ENCODE peak calls at places on chromosomes 7 and 10, in ten cellular contexts. L is stimulated activated naive CD4-positive, alpha-beta T cell; F is dermis microvascular lymphatic vessel endothelial cell; J is GM04504; G is NCI-H1092 treated with DMSO at 0.1 percent for 48 hours; R is activated CD4-positive, alpha-beta T cell treated with anti-CD3 and anti-CD28 coated beads, Interleukin-2, amount 50 U/mL, for 1 hour; W is LoVo; D is midbrain; H is HT1080; B is H9. Q is an unnamed sample.

GRCh38 chr7:47488205-47488968 is 93.5 kb downstream of the TNS3 start:
- DNase-seq in F (no peak), R (no peak), L (no peak), W (no peak), J (no peak), G (no peak), D (no peak), B (no peak), H (no peak), Q (no peak)

GRCh38 chr10:82378146-82378545 is 503.2 kb downstream of the NRG3 start:
- DNase-seq in H (peak), F (peak), W (no peak), D (no peak), J (no peak), G (no peak), L (no peak), R (no peak), B (no peak), Q (no peak)

GRCh38 chr10:61100882-61101281 is 156.9 kb upstream of the RHOBTB1 start:
- DNase-seq in L (no peak), H (no peak), W (no peak), D (no peak), B (no peak), F (no peak), G (no peak), J (no peak), R (no peak), Q (no peak)

GRCh38 chr10:4080225-4080624 is 295.2 kb upstream of the KLF6 start:
- DNase-seq in L (no peak), H (no peak), W (no peak), F (peak), R (no peak), G (no peak), D (no peak), B (no peak), J (no peak), Q (no peak)

GRCh38 chr10:133067152-133068090 is 20.3 kb upstream of the ADGRA1 start:
- DNase-seq in B (no peak), F (no peak), L (no peak), D (no peak), H (no peak), G (no peak), W (no peak), J (no peak), R (no peak), Q (no peak)

GRCh38 chr7:604038-604883 is 84.6 kb upstream of the PDGFA start:
- DNase-seq in G (no peak), J (no peak), R (peak), W (no peak), H (peak), F (peak), D (peak), B (no peak), L (peak), Q (peak)

GRCh38 chr7:47513741-47514241 is 68.1 kb downstream of the TNS3 start:
- DNase-seq in G (no peak), L (no peak), J (peak), H (no peak), R (no peak), D (no peak), B (no peak), F (no peak), W (no peak), Q (peak)

GRCh38 chr10:98414932-98415709 is at the start of gene PYROXD2:
- DNase-seq in W (peak), G (peak), F (peak), L (peak), B (peak), R (peak), J (peak), D (peak), H (peak), Q (peak)

GRCh38 chr7:2088801-2089200 is 143.9 kb downstream of the MAD1L1 start:
- DNase-seq in W (no peak), F (no peak), R (no peak), B (no peak), G (no peak), D (no peak), J (no peak), L (no peak), H (no peak), Q (no peak)

GRCh38 chr7:127962589-127963361 is 68.5 kb downstream of the LRRC4 start:
- DNase-seq in L (no peak), B (no peak), W (no peak), D (no peak), R (no peak), G (no peak), J (no peak), H (no peak), F (no peak), Q (no peak)

GRCh38 chr10:120732067-120732466 is 119.1 kb upstream of the WDR11 start:
- DNase-seq in G (no peak), J (no peak), B (no peak), H (peak), F (no peak), R (no peak), W (peak), D (no peak), L (no peak), Q (no peak)

GRCh38 chr7:1085910-1086421 is 1.9 kb upstream of the GPER1 start:
- DNase-seq in D (no peak), B (no peak), J (no peak), G (no peak), L (no peak), R (no peak), H (no peak), F (peak), W (no peak), Q (no peak)

GRCh38 chr7:157459966-157460365 is 123.2 kb downstream of the DNAJB6 start:
- DNase-seq in D (no peak), H (no peak), G (no peak), F (no peak), B (no peak), J (no peak), R (no peak), W (no peak), L (no peak), Q (no peak)

GRCh38 chr7:133484135-133484534 is 231.3 kb downstream of the EXOC4 start:
- DNase-seq in F (no peak), H (peak), R (peak), J (no peak), W (peak), L (peak), B (no peak), G (no peak), D (no peak), Q (no peak)

GRCh38 chr10:24957624-24958435 is 5.4 kb upstream of the PRTFDC1 start:
- DNase-seq in W (peak), R (no peak), B (no peak), D (no peak), F (peak), H (peak), J (peak), G (no peak), L (no peak), Q (no peak)

GRCh38 chr10:9158675-9159074 is 1104.2 kb downstream of the GATA3 start:
- DNase-seq in D (no peak), L (no peak), H (peak), B (no peak), W (peak), R (no peak), G (no peak), F (no peak), J (no peak), Q (no peak)

GRCh38 chr7:150511039-150511438 is 3.6 kb upstream of the GIMAP7 start:
- DNase-seq in H (no peak), J (no peak), W (no peak), D (no peak), R (no peak), F (no peak), L (no peak), B (no peak), G (no peak), Q (no peak)

GRCh38 chr7:136045992-136046391 is 68.8 kb upstream of the MTPN start:
- DNase-seq in H (no peak), L (no peak), B (no peak), F (no peak), G (no peak), W (no peak), J (no peak), D (no peak), R (no peak), Q (no peak)

Q was measured in small intestine.